ENCODE peak calls at places on chromosomes 5 and 9, in nine cellular contexts. Z is WERI-Rb-1; P is OCI-LY7; U is cardiac muscle cell; E is pancreas; W is left lung; M is hepatocyte; A is CD8-positive, alpha-beta T cell; Q is tibial artery. B is an unnamed sample. For H3K36me3, the result is how much of the 10 kb centered on the place peaks cover.

GRCh38 chr9:128054090-128054489 is 13.0 kb downstream of the NAIF1 start:
- DNase-seq in Q (no peak), A (no peak), Z (no peak), U (no peak), M (no peak), P (no peak), W (no peak), E (no peak), B (no peak)

GRCh38 chr5:136006767-136007251 is 22.0 kb upstream of the TGFBI start:
- DNase-seq in A (no peak), Q (no peak), U (peak), P (no peak), W (no peak), E (no peak), Z (no peak), M (no peak), B (no peak)

GRCh38 chr9:17613723-17614122 is 34.9 kb downstream of the SH3GL2 start:
- DNase-seq in P (no peak), M (no peak), U (peak), W (no peak), Q (no peak), A (no peak), E (no peak), Z (no peak), B (no peak)

GRCh38 chr9:126613656-126614055 is at the start of gene LMX1B:
- DNase-seq in M (no peak), E (peak), P (no peak), A (no peak), U (peak), Z (peak), Q (no peak), W (peak), B (no peak)

GRCh38 chr9:137077010-137077747 is at the start of gene UAP1L1:
- DNase-seq in U (peak), M (peak), P (peak), E (peak), Z (peak), Q (peak), A (peak), W (peak), B (peak)

GRCh38 chr5:126100767-126101166 is 322.4 kb upstream of the GRAMD2B start:
- DNase-seq in Q (no peak), W (no peak), P (no peak), Z (no peak), E (no peak), A (no peak), U (peak), M (no peak), B (no peak)

GRCh38 chr9:134360897-134361296 is 34.6 kb downstream of the RXRA start:
- DNase-seq in W (no peak), P (no peak), U (peak), Z (no peak), A (no peak), M (no peak), Q (peak), E (peak), B (no peak)

GRCh38 chr9:22722492-22722891 is 275.9 kb downstream of the DMRTA1 start:
- DNase-seq in W (no peak), Z (no peak), P (no peak), U (no peak), E (no peak), Q (no peak), A (no peak), M (no peak), B (no peak)

GRCh38 chr9:97046228-97046627 is 7.3 kb upstream of the CTSV start:
- DNase-seq in E (peak), Q (no peak), P (no peak), Z (no peak), M (peak), W (peak), A (no peak), U (peak), B (no peak)

GRCh38 chr9:99050292-99050911 is 54.5 kb upstream of the TGFBR1 start:
- DNase-seq in E (no peak), Q (no peak), W (no peak), U (no peak), M (peak), A (no peak), Z (no peak), P (no peak), B (no peak)

GRCh38 chr9:137811283-137811870 is 66.2 kb upstream of the CACNA1B start:
- DNase-seq in Q (no peak), A (no peak), M (no peak), Z (no peak), E (no peak), U (no peak), P (no peak), W (no peak), B (no peak)

GRCh38 chr9:68705636-68706578 is 867 bp downstream of the PIP5K1B start:
- DNase-seq in Q (peak), U (peak), P (no peak), W (peak), A (no peak), E (no peak), Z (peak), M (peak), B (peak)

GRCh38 chr9:127572961-127573727 is 38.9 kb upstream of the STXBP1 start:
- DNase-seq in Q (no peak), W (no peak), U (peak), M (no peak), A (no peak), E (no peak), Z (no peak), P (no peak), B (no peak)

GRCh38 chr5:88172847-88173758 is 95.5 kb downstream of the TMEM161B start:
- DNase-seq in A (no peak), U (no peak), W (no peak), Q (no peak), M (peak), P (peak), Z (peak), E (no peak), B (no peak)

GRCh38 chr9:89366711-89367110 is 48.4 kb downstream of the SECISBP2 start:
- DNase-seq in M (no peak), E (no peak), U (no peak), Q (peak), W (no peak), A (no peak), Z (no peak), P (no peak), B (no peak)

GRCh38 chr9:8552732-8553131 is 753.2 kb upstream of the DMAC1 start:
- DNase-seq in U (no peak), Q (no peak), M (no peak), E (no peak), A (no peak), Z (no peak), P (no peak), W (no peak), B (no peak)

GRCh38 chr9:15469406-15469805 is 41.4 kb downstream of the PSIP1 start:
- DNase-seq in A (no peak), P (no peak), W (no peak), U (no peak), Q (no peak), M (no peak), Z (no peak), E (no peak), B (no peak)

GRCh38 chr9:91308144-91308543 is 53.6 kb downstream of the AUH start:
- DNase-seq in Q (no peak), U (no peak), Z (no peak), M (no peak), A (no peak), P (no peak), E (no peak), W (no peak), B (no peak)

GRCh38 chr9:130043654-130044623 is 950 bp upstream of the FNBP1 start:
- DNase-seq in M (peak), E (peak), Q (peak), W (no peak), Z (peak), A (no peak), U (peak), P (no peak), B (no peak)
- TF ChIP-seq CTCF in M (peak), E (no peak), Q (peak), W (no peak), Z (no peak), A (no peak), U (peak), P (no peak), B (no peak)

GRCh38 chr5:66442951-66443445 is 153.2 kb upstream of the MAST4 start:
- DNase-seq in M (no peak), E (peak), Q (peak), W (no peak), Z (no peak), U (peak), P (no peak), A (no peak), B (no peak)

GRCh38 chr5:66436721-66437120 is 159.5 kb upstream of the MAST4 start:
- DNase-seq in W (no peak), E (no peak), M (peak), Z (peak), P (peak), U (no peak), Q (no peak), A (no peak), B (no peak)

GRCh38 chr5:66443462-66444130 is 152.6 kb upstream of the MAST4 start:
- DNase-seq in Z (no peak), M (no peak), E (no peak), W (no peak), P (no peak), U (peak), Q (no peak), A (no peak), B (no peak)

GRCh38 chr5:66440202-66440680 is 156.0 kb upstream of the MAST4 start:
- DNase-seq in W (no peak), P (no peak), Q (no peak), Z (no peak), M (peak), A (no peak), U (peak), E (no peak), B (peak)
- H3K4me3 ChIP-seq in W (no peak), P (no peak), Q (no peak), Z (no peak), M (no peak), A (no peak), U (no peak), E (no peak), B (no peak)

GRCh38 chr5:123746683-123747360 is 234.8 kb downstream of the CSNK1G3 start:
- DNase-seq in U (no peak), A (no peak), M (no peak), E (no peak), W (no peak), Q (no peak), Z (no peak), P (no peak), B (no peak)
- H3K36me3 ChIP-seq in U (under half), A (under half), M (under half), E (under half), W (under half), Q (under half), Z (under half), P (under half), B (under half)

GRCh38 chr9:106862946-106863740 is at the start of gene ZNF462:
- DNase-seq in U (peak), Q (peak), M (peak), A (no peak), W (peak), Z (peak), E (peak), P (peak), B (peak)
- TF ChIP-seq CTCF in U (no peak), Q (no peak), M (no peak), A (no peak), W (no peak), Z (no peak), E (no peak), P (no peak), B (no peak)

GRCh38 chr5:1101991-1102713 is 9.7 kb downstream of the SLC12A7 start:
- DNase-seq in Q (no peak), P (no peak), A (no peak), W (no peak), E (no peak), U (peak), Z (peak), M (peak), B (no peak)
- H3K4me3 ChIP-seq in Q (no peak), P (no peak), A (peak), W (no peak), E (no peak), U (no peak), Z (peak), M (no peak), B (no peak)

DNA sequence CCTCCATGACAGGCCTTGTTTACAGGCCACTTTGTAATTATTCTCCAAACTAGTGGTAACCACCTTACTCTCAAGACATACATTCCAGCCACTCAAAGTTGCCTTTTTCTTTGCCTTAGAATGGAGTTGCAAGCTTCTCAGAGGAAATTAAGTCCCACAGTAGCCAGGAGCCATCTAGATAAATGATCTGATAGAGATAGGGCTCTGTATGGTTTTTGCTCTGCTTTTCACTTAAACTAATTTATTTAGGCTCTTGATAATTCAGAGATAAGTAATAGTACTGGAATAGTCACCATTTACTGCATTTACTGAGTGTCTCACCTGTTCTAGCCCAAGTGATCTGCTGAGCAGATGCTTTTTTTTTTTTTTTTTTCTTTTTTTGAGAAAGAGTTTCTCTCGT is 7.5 kb downstream of the LARP1 start:
- DNase-seq in E (no peak), M (no peak), Z (no peak), U (no peak), A (no peak), Q (no peak), W (no peak), P (no peak), B (no peak)
- H3K36me3 ChIP-seq in E (under half), M (under half), Z (under half), U (under half), A (under half), Q (under half), W (under half), P (half or more), B (under half)

DNA sequence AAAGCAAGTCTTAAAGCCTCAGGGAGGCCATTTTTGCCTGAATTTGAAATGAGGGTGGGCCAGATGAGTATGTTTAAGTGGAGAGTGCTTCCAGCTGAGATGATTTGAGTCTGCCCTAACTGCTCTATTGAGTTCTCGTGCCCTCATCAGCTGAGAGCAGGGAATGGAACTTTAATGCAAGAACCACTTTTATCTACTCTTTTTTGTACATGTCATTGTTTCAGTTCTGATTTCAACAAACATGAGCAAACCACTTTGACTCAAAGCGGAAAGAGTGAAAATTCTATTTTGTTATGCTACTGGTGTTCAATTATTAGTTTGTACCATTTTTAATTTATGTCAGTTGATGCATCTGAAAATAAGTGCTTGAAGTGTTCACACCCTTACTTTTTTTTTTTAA is 35.8 kb downstream of the DCAF10 start:
- DNase-seq in P (no peak), A (no peak), E (no peak), U (no peak), W (no peak), Q (no peak), Z (no peak), M (no peak), B (peak)
- TF ChIP-seq CTCF in P (no peak), A (no peak), E (no peak), U (no peak), W (no peak), Q (no peak), Z (no peak), M (no peak), B (no peak)